ENCODE peak calls at places on chromosomes 4 and X, in six cellular contexts. S is cardiac muscle cell, A is MM.1S, I is tibial artery, M is AG04449, F is AG10803. K is an unnamed sample.

GRCh38 chr4:88908003-88908402 is 149.0 kb downstream of the FAM13A start:
- DNase-seq in S (no peak), A (no peak), I (no peak), M (no peak), F (no peak), K (no peak)

GRCh38 chr4:106704253-106704870 is 331.8 kb downstream of the DKK2 start:
- DNase-seq in S (no peak), A (no peak), I (no peak), M (no peak), F (peak), K (no peak)

GRCh38 chr4:40321671-40322131 is 13.4 kb upstream of the CHRNA9 start:
- DNase-seq in S (no peak), A (peak), I (no peak), M (peak), F (peak), K (no peak)

GRCh38 chrX:24005867-24006266 is 21.1 kb downstream of the KLHL15 start:
- DNase-seq in S (no peak), A (no peak), I (no peak), M (no peak), F (no peak), K (no peak)

GRCh38 chr4:11847161-11847560 is 418.5 kb upstream of the HS3ST1 start:
- DNase-seq in S (no peak), A (no peak), I (no peak), M (no peak), F (no peak), K (no peak)

GRCh38 chr4:177163532-177163931 is 146.1 kb upstream of the NEIL3 start:
- DNase-seq in S (no peak), A (no peak), I (no peak), M (no peak), F (peak), K (no peak)

GRCh38 chrX:46803140-46803539 is 33.7 kb upstream of the RP2 start:
- DNase-seq in S (no peak), A (no peak), I (no peak), M (no peak), F (no peak), K (peak)

GRCh38 chr4:184398741-184399504 is 75.4 kb downstream of the IRF2 start:
- DNase-seq in S (no peak), A (no peak), I (no peak), M (no peak), F (no peak), K (no peak)

GRCh38 chr4:38980903-38981676 is 51.1 kb downstream of the TMEM156 start:
- DNase-seq in S (no peak), A (peak), I (no peak), M (peak), F (peak), K (peak)

GRCh38 chr4:22463179-22463578 is 52.7 kb downstream of the ADGRA3 start:
- DNase-seq in S (no peak), A (no peak), I (no peak), M (no peak), F (no peak), K (peak)
- TF ChIP-seq CTCF in S (no peak), A (no peak), I (no peak), M (no peak), F (no peak), K (no peak)

GRCh38 chr4:123397276-123398150 is 918 bp downstream of the SPRY1 start:
- DNase-seq in S (peak), A (peak), I (peak), M (no peak), F (peak), K (peak)

GRCh38 chr4:123396294-123397275 is at the start of gene SPRY1:
- DNase-seq in S (peak), A (peak), I (peak), M (no peak), F (peak), K (peak)

GRCh38 chr4:123398151-123398802 is 1.7 kb downstream of the SPRY1 start:
- DNase-seq in S (peak), A (peak), I (peak), M (no peak), F (peak), K (peak)

GRCh38 chr4:123399638-123400358 is 3.2 kb downstream of the SPRY1 start:
- DNase-seq in S (peak), A (peak), I (no peak), M (no peak), F (peak), K (peak)

DNA sequence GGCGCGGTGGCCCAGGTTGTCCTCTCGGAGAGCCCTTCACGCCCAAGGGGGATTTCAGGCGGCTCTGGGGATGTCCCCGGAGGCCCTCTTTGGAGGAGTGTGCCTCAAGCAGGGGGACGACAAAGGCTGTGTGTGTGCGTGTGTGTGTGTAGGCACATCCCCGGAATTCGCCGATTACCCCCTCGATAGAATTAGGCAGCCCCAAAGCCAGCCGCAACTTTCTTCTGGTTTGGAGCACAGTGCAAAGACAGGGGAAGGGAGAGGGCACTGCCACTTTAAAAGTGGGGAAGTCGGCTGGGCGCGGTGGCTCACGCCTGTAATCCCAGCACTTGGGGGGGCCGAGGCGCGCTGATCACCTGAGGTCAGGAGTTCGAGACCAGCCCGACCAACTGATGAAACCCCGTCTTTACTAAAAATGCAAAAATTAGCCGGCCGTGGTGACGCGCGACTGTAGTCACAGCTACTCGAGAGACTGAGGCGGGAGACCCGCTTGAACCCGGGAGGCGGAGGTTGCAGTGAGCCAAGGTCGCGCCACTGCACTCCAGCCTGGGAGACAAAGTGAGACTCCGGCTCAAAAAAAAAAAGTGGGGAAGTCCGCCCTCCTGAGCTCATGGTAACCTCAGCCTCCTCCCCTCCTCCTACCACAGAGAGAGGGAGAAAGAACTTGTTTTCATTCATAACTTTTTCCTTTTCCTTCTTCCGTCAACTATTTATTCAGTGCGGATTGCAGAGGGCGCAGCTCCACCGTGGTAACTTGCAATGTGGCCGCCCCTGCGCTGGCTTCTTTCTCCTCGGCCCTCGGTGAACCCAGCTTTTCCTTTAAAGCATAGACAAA is 2.4 kb downstream of the SPRY1 start:
- DNase-seq in S (peak), A (peak), I (peak), M (no peak), F (peak), K (peak)
- TF ChIP-seq CTCF in S (no peak), A (peak), I (no peak), M (peak), F (peak), K (no peak)

GRCh38 chr4:7805533-7806079 is 134.1 kb downstream of the AFAP1 start:
- DNase-seq in S (peak), A (no peak), I (peak), M (peak), F (peak), K (no peak)
- TF ChIP-seq CTCF in S (no peak), A (no peak), I (no peak), M (no peak), F (no peak), K (no peak)

GRCh38 chrX:42195506-42195905 is 272.2 kb upstream of the CASK start:
- DNase-seq in S (peak), A (no peak), I (no peak), M (no peak), F (no peak), K (no peak)
- TF ChIP-seq CTCF in S (no peak), A (no peak), I (no peak), M (no peak), F (no peak), K (no peak)

GRCh38 chr4:74540193-74540592 is 95.3 kb downstream of the AREG start:
- DNase-seq in S (no peak), A (no peak), I (no peak), M (no peak), F (peak), K (no peak)

GRCh38 chr4:74543983-74544382 is 99.0 kb downstream of the AREG start:
- DNase-seq in S (no peak), A (no peak), I (no peak), M (peak), F (peak), K (no peak)

GRCh38 chr4:74543247-74543670 is 98.3 kb downstream of the AREG start:
- DNase-seq in S (no peak), A (peak), I (no peak), M (no peak), F (no peak), K (peak)

GRCh38 chr4:74539043-74539790 is 94.3 kb downstream of the AREG start:
- DNase-seq in S (no peak), A (no peak), I (no peak), M (no peak), F (no peak), K (no peak)

GRCh38 chr4:74541611-74542177 is 96.8 kb downstream of the AREG start:
- DNase-seq in S (no peak), A (no peak), I (no peak), M (no peak), F (no peak), K (no peak)
- TF ChIP-seq CTCF in S (no peak), A (no peak), I (no peak), M (no peak), F (no peak), K (no peak)

GRCh38 chr4:43778187-43778915 is 670.3 kb downstream of the KCTD8 start:
- DNase-seq in S (no peak), A (no peak), I (no peak), M (no peak), F (no peak), K (peak)

GRCh38 chr4:43781125-43781524 is 667.5 kb downstream of the KCTD8 start:
- DNase-seq in S (no peak), A (no peak), I (no peak), M (no peak), F (no peak), K (no peak)

GRCh38 chr4:43776371-43776770 is 672.2 kb downstream of the KCTD8 start:
- DNase-seq in S (no peak), A (peak), I (no peak), M (no peak), F (no peak), K (no peak)
- TF ChIP-seq CTCF in S (peak), A (peak), I (no peak), M (no peak), F (no peak), K (peak)

GRCh38 chr4:87220094-87220831 is at the start of gene KLHL8:
- DNase-seq in S (peak), A (peak), I (peak), M (no peak), F (peak), K (peak)

GRCh38 chr4:87216469-87216868 is 3.9 kb downstream of the KLHL8 start:
- DNase-seq in S (no peak), A (no peak), I (no peak), M (no peak), F (no peak), K (no peak)

GRCh38 chr4:87224036-87224923 is 3.9 kb upstream of the KLHL8 start:
- DNase-seq in S (no peak), A (no peak), I (no peak), M (no peak), F (no peak), K (no peak)

GRCh38 chr4:87219648-87220093 is 747 bp downstream of the KLHL8 start:
- DNase-seq in S (peak), A (peak), I (no peak), M (no peak), F (peak), K (peak)
- TF ChIP-seq CTCF in S (peak), A (peak), I (peak), M (peak), F (peak), K (peak)

DNA sequence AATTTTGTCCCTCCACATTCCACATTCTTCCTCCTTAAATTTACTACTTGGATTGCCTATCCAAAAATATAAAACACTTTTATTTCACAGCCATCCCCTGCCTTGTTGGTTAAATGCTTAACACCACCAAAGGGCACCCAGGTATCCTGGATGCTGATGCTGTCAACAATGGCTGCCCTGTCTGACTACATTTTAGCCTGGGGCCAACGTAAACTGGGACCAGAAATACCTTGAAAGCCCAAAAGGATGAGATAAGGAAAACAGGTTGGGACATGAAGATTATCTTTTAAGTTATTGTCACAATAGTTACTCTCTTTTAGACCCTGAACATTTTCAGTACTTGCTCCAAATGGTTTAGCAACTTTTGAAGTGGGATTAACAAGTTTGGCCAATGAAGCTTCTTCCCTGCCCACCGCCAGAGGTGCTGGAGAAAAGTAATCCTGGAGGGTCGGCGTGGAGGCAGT is 775 bp upstream of the YIPF6 start:
- DNase-seq in S (no peak), A (no peak), I (no peak), M (no peak), F (peak), K (no peak)
- TF ChIP-seq CTCF in S (peak), A (no peak), I (no peak), M (peak), F (no peak), K (no peak)

GRCh38 chrX:51420610-51421009 is 75.8 kb downstream of the NUDT11 start:
- DNase-seq in S (peak), A (peak), I (no peak), M (no peak), F (peak), K (peak)
- TF ChIP-seq CTCF in S (peak), A (peak), I (peak), M (peak), F (peak), K (peak)

K was measured in GM12865.